ENCODE peak calls at places on chromosomes 3 and 15, in nine cellular contexts. Y is A549, N is dorsolateral prefrontal cortex, G is transverse colon, P is neural progenitor cell, X is IMR-90, M is GM23248, C is aorta, E is HepG2. U is an unnamed sample.

GRCh38 chr15:68541743-68542142 is 37.0 kb upstream of the CORO2B start:
- DNase-seq in Y (no peak), N (no peak), G (no peak), P (no peak), X (no peak), M (no peak), C (no peak), E (no peak), U (no peak)

GRCh38 chr15:39969871-39970270 is 36.0 kb downstream of the EIF2AK4 start:
- DNase-seq in Y (no peak), N (no peak), G (peak), P (no peak), X (peak), M (peak), C (peak), E (no peak), U (no peak)

GRCh38 chr3:8891328-8891727 is 71.9 kb downstream of the RAD18 start:
- DNase-seq in Y (no peak), N (no peak), G (no peak), P (no peak), X (no peak), M (no peak), C (no peak), E (no peak), U (no peak)

GRCh38 chr3:176974303-176974702 is 223.0 kb downstream of the TBL1XR1 start:
- DNase-seq in Y (no peak), N (no peak), G (no peak), P (no peak), X (no peak), M (no peak), C (no peak), E (no peak), U (no peak)

GRCh38 chr3:159911011-159911663 is 77.5 kb upstream of the IL12A start:
- DNase-seq in Y (no peak), N (no peak), G (no peak), P (no peak), X (no peak), M (no peak), C (no peak), E (no peak), U (no peak)

GRCh38 chr15:60964527-60964926 is 264.6 kb downstream of the RORA start:
- DNase-seq in Y (no peak), N (no peak), G (no peak), P (no peak), X (no peak), M (no peak), C (no peak), E (no peak), U (no peak)

GRCh38 chr15:64754663-64755426 is 20.5 kb downstream of the RBPMS2 start:
- DNase-seq in Y (no peak), N (no peak), G (no peak), P (no peak), X (no peak), M (no peak), C (no peak), E (no peak), U (no peak)

GRCh38 chr3:46978381-46978780 is 1.1 kb upstream of the NBEAL2 start:
- DNase-seq in Y (no peak), N (no peak), G (no peak), P (no peak), X (no peak), M (no peak), C (peak), E (no peak), U (no peak)

GRCh38 chr15:89070197-89071124 is 17.8 kb upstream of the ABHD2 start:
- DNase-seq in Y (no peak), N (no peak), G (no peak), P (no peak), X (no peak), M (no peak), C (no peak), E (peak), U (no peak)

GRCh38 chr15:41870689-41871081 is 23.2 kb downstream of the SPTBN5 start:
- DNase-seq in Y (no peak), N (no peak), G (no peak), P (no peak), X (peak), M (no peak), C (no peak), E (no peak), U (no peak)

GRCh38 chr3:186993210-186993782 is 63.0 kb downstream of the ST6GAL1 start:
- DNase-seq in Y (no peak), N (no peak), G (no peak), P (no peak), X (no peak), M (no peak), C (no peak), E (no peak), U (no peak)
- H3K27ac ChIP-seq in Y (no peak), N (no peak), G (no peak), P (no peak), X (no peak), M (no peak), C (no peak), E (peak), U (no peak)

GRCh38 chr15:57476533-57476975 is 100.2 kb downstream of the CGNL1 start:
- DNase-seq in Y (no peak), N (no peak), G (no peak), P (no peak), X (peak), M (peak), C (no peak), E (peak), U (no peak)

GRCh38 chr15:57479005-57479404 is 102.7 kb downstream of the CGNL1 start:
- DNase-seq in Y (no peak), N (no peak), G (no peak), P (no peak), X (no peak), M (no peak), C (no peak), E (no peak), U (no peak)

GRCh38 chr15:57472861-57473260 is 96.6 kb downstream of the CGNL1 start:
- DNase-seq in Y (no peak), N (no peak), G (no peak), P (no peak), X (peak), M (peak), C (no peak), E (no peak), U (no peak)

GRCh38 chr15:57481038-57481705 is 104.9 kb downstream of the CGNL1 start:
- DNase-seq in Y (no peak), N (no peak), G (no peak), P (no peak), X (no peak), M (no peak), C (no peak), E (no peak), U (no peak)

DNA sequence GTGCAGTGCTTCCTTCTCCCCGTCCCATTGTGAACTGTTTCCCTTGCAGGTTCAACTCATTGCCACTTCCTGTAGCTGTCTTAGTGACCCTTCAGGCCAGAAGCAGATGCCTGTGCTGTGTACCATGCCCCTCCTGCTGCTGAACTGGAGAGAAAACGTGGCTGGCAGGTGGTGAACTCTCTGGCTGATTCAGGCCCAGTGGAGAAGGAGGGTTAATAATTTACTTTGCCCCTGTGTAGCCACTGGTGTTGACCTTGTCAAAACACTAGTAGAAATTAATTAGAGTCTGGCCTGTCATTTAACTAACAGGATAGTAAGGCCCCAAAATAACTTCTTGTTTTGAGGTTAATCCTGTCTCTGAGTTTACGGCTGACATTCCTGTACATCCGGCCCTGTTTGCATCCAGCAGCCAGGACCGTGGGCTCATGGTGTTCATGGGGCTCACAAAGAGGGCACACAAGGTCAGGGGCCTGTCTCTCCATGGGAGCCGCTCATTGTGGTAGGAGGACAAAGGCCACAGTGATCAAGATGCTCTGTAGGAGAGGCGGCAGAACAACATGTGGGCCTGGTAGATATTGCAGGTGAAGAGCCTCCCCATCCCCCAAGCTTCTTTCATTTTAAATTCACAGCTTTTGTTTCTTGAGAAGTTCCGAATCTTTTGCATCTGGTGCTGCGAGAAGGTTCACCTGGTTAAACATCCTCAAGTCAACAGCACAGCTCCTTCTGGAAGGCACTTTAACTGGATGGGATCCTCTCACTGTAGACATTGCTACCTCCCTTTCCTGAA is 101.6 kb downstream of the CGNL1 start:
- DNase-seq in Y (no peak), N (no peak), G (no peak), P (peak), X (no peak), M (no peak), C (no peak), E (peak), U (no peak)
- H3K27ac ChIP-seq in Y (no peak), N (no peak), G (no peak), P (no peak), X (no peak), M (no peak), C (no peak), E (peak), U (peak)

DNA sequence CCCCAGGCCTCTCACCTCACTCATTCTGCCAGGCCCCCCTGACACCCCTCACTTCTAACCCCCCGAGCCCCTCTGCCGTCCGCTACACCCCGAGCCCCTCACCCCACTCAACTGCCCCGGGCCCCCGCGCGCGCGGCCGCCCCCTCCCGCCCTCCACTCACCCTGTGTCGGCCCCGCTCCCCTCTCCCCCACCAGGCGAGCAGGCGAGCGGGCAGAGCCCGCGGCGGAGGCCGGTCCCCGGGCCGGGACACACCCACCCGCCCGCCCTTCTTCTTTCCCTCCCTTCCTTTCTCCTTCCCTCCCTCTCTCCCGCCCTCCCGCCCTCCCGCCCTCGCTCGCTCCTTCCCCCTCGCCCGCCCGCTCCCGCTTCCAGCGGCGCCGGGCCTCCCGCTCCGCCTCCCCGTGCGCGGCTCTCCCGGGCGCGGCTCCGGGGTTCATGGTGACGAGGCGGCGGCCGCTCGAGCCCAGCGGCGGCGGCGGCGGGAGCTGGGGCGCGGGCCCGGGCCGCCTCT is at the start of gene CTDSPL:
- DNase-seq in Y (peak), N (no peak), G (peak), P (peak), X (peak), M (peak), C (peak), E (peak), U (no peak)
- H3K27ac ChIP-seq in Y (peak), N (peak), G (peak), P (no peak), X (peak), M (peak), C (peak), E (peak), U (peak)

GRCh38 chr3:129727707-129728106 is 121.2 kb upstream of the PLXND1 start:
- DNase-seq in Y (no peak), N (no peak), G (no peak), P (no peak), X (peak), M (no peak), C (no peak), E (no peak), U (no peak)

GRCh38 chr3:129722527-129722926 is 116.1 kb upstream of the PLXND1 start:
- DNase-seq in Y (no peak), N (no peak), G (no peak), P (no peak), X (no peak), M (no peak), C (no peak), E (no peak), U (no peak)

GRCh38 chr3:129718201-129718600 is 111.7 kb upstream of the PLXND1 start:
- DNase-seq in Y (no peak), N (no peak), G (no peak), P (no peak), X (no peak), M (no peak), C (no peak), E (no peak), U (no peak)

DNA sequence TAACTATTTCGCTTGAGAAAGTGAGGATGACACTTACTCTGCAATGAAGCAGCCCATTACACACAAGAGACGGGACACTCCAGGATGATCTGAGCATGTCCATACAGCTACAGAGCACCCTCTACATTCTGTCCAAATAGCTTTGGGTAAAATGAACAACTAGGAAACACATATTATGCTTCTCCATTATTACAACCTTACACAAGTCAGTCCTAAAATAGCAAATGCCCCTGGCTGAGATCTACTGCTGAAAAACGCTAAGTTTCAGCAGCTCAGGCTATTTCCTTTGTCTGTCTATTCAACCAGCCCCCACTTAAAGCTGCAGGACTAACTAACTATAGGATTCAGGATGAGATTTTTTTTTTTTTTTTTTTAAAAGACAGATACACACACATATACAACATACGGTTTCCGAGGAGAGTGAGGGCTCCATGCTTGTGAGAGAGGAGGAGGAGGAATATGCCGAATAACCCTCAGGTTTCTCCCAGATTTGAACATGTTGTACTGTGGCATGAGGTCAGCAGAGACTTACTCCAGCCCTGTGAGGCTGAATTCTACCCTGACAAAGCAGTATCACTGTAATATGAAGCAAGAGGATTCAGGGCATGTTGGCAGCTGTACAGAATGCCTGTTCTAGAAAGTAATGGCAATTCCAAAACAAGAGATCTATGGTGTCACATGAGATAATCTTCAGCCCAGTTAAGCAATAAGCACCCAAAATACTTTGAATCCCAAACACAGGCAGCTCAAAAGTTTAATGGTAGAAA is 117.3 kb upstream of the PLXND1 start:
- DNase-seq in Y (no peak), N (no peak), G (peak), P (peak), X (peak), M (peak), C (no peak), E (no peak), U (peak)
- H3K27ac ChIP-seq in Y (peak), N (peak), G (peak), P (peak), X (peak), M (peak), C (no peak), E (no peak), U (peak)

GRCh38 chr3:73530030-73530411 is 94.7 kb downstream of the PDZRN3 start:
- DNase-seq in Y (no peak), N (no peak), G (no peak), P (no peak), X (peak), M (peak), C (no peak), E (no peak), U (no peak)
- H3K27ac ChIP-seq in Y (no peak), N (no peak), G (peak), P (no peak), X (no peak), M (no peak), C (no peak), E (no peak), U (no peak)

U was measured in suprapubic skin.